ENCODE peak calls at places on chromosomes 16 and 17, in four cellular contexts. K is stimulated activated CD4-positive, alpha-beta T cell treated with anti-CD3 and anti-CD28 coated beads, Interleukin-12 subunit alpha, Interleukin-12 subunit beta, amount 100 ng/mL, for 4 hours; G is NCI-H1694; F is SW 1271. A is an unnamed sample.

GRCh38 chr16:1385232-1385631 is 29.3 kb downstream of the UNKL start:
- DNase-seq in K (no peak), G (no peak), F (no peak), A (no peak)

GRCh38 chr17:63699638-63700527 is at the start of gene LIMD2:
- DNase-seq in K (peak), G (peak), F (no peak), A (no peak)

GRCh38 chr16:66677179-66677578 is 19.4 kb downstream of the CMTM4 start:
- DNase-seq in K (no peak), G (no peak), F (no peak), A (no peak)

GRCh38 chr17:163514-164103 is 17.8 kb downstream of the DOC2B start:
- DNase-seq in K (no peak), G (no peak), F (no peak), A (no peak)

GRCh38 chr17:65994114-65994513 is 197.8 kb downstream of the CEP112 start:
- DNase-seq in K (no peak), G (no peak), F (no peak), A (no peak)

GRCh38 chr17:43753488-43754129 is 5.0 kb downstream of the SOST start:
- DNase-seq in K (no peak), G (no peak), F (no peak), A (no peak)

GRCh38 chr17:49290690-49291326 is 60.2 kb upstream of the PHOSPHO1 start:
- DNase-seq in K (no peak), G (peak), F (peak), A (no peak)

GRCh38 chr17:34990921-34991365 is 10.6 kb downstream of the LIG3 start:
- DNase-seq in K (no peak), G (no peak), F (no peak), A (no peak)

GRCh38 chr16:51508813-51509212 is 357.7 kb upstream of the SALL1 start:
- DNase-seq in K (no peak), G (no peak), F (no peak), A (no peak)

GRCh38 chr17:79226037-79226436 is 151.4 kb downstream of the ENGASE start:
- DNase-seq in K (no peak), G (no peak), F (no peak), A (no peak)